ENCODE peak calls at places on chromosomes 4 and X, in five cellular contexts. F is IMR-90, U is H9, E is body of pancreas, H is GM13976. W is an unnamed sample.

GRCh38 chr4:36489798-36490197 is 208.4 kb downstream of the DTHD1 start:
- DNase-seq in E (no peak), F (no peak), H (no peak), U (no peak), W (no peak)

GRCh38 chr4:168076989-168077725 is 15.2 kb upstream of the ANXA10 start:
- DNase-seq in F (peak; percentile 71), H (peak; percentile 24), U (peak; percentile 42), E (peak; percentile 78), W (peak; percentile 81)

GRCh38 chr4:111847256-111848108 is 297.8 kb upstream of the FAM241A start:
- DNase-seq in F (no peak), U (no peak), E (no peak), H (no peak), W (no peak)

GRCh38 chrX:119427024-119427794 is 28.1 kb downstream of the SLC25A43 start:
- DNase-seq in H (peak; percentile 52), F (peak; percentile 34), E (peak; percentile 15), U (no peak), W (no peak)

GRCh38 chr4:169207436-169208089 is 63.2 kb downstream of the SH3RF1 start:
- DNase-seq in F (no peak), E (no peak), H (no peak), U (no peak), W (no peak)

GRCh38 chr4:10442976-10443375 is 14.2 kb downstream of the ZNF518B start:
- DNase-seq in U (no peak), H (no peak), F (peak; percentile 43), E (no peak), W (no peak)

GRCh38 chr4:132557660-132558059 is 591.4 kb upstream of the PCDH10 start:
- DNase-seq in H (no peak), F (no peak), U (peak; percentile 33), E (no peak), W (no peak)

GRCh38 chr4:16415751-16416150 is 189.5 kb upstream of the TAPT1 start:
- DNase-seq in H (no peak), U (no peak), E (no peak), F (no peak), W (no peak)

GRCh38 chrX:153777261-153778090 is 3.4 kb upstream of the SRPK3 start:
- DNase-seq in E (no peak), U (no peak), F (no peak), H (no peak), W (no peak)

GRCh38 chr4:152028131-152028530 is 267.3 kb upstream of the GATB start:
- DNase-seq in E (no peak), H (no peak), F (no peak), U (no peak), W (no peak)

GRCh38 chrX:55546956-55547355 is 57.3 kb upstream of the USP51 start:
- DNase-seq in F (no peak), U (no peak), H (no peak), E (no peak), W (no peak)

GRCh38 chr4:6175426-6175825 is 24.9 kb downstream of the JAKMIP1 start:
- DNase-seq in E (no peak), H (no peak), F (no peak), U (no peak), W (no peak)

GRCh38 chrX:108516184-108516583 is 76.5 kb downstream of the COL4A5 start:
- DNase-seq in U (no peak), E (no peak), H (no peak), F (peak; percentile 44), W (no peak)

GRCh38 chr4:3201718-3202702 is 46.9 kb upstream of the MSANTD1 start:
- DNase-seq in F (peak; percentile 69), E (no peak), U (no peak), H (peak; percentile 75), W (no peak)

GRCh38 chr4:145937990-145938611 is 522 bp downstream of the ZNF827 start:
- DNase-seq in U (no peak), F (peak; percentile 27), H (peak; percentile 56), E (peak; percentile 40), W (peak; percentile 3)

GRCh38 chrX:153775631-153776595 is 4.9 kb upstream of the SRPK3 start:
- DNase-seq in U (no peak), F (no peak), H (no peak), E (no peak), W (no peak)

GRCh38 chr4:109554971-109555370 is 5.1 kb upstream of the MCUB start:
- DNase-seq in E (no peak), H (no peak), F (no peak), U (no peak), W (no peak)

GRCh38 chr4:2866891-2867290 is 23.2 kb downstream of the ADD1 start:
- DNase-seq in U (no peak), H (no peak), E (no peak), F (peak; percentile 39), W (no peak)

GRCh38 chr4:135538698-135539097 is 1337.1 kb upstream of the PABPC4L start:
- DNase-seq in U (no peak), H (no peak), F (no peak), E (no peak), W (no peak)

GRCh38 chr4:36165256-36166005 is 78.9 kb downstream of the ARAP2 start:
- DNase-seq in E (peak; percentile 28), U (no peak), H (no peak), F (peak; percentile 28), W (no peak)

GRCh38 chrX:154002215-154002719 is 17.4 kb downstream of the IRAK1 start:
- DNase-seq in U (no peak), H (no peak), E (no peak), F (peak; percentile 61), W (no peak)

GRCh38 chr4:151801547-151802516 is 41.0 kb upstream of the GATB start:
- DNase-seq in F (peak; percentile 44), H (no peak), E (peak; percentile 53), U (peak; percentile 59), W (peak; percentile 52)

GRCh38 chr4:185740471-185740873 is 71.5 kb downstream of the SORBS2 start:
- DNase-seq in E (no peak), H (no peak), U (no peak), F (no peak), W (no peak)

GRCh38 chrX:421646-422325 is 35.1 kb upstream of the PPP2R3B start:
- DNase-seq in H (no peak), E (no peak), U (no peak), F (no peak), W (no peak)

GRCh38 chr4:48902266-48902665 is 4.3 kb downstream of the OCIAD2 start:
- DNase-seq in F (peak; percentile 30), H (no peak), U (no peak), E (no peak), W (no peak)

GRCh38 chr4:100790838-100791615 is 273.2 kb upstream of the EMCN start:
- DNase-seq in E (no peak), H (no peak), F (no peak), U (no peak), W (no peak)

GRCh38 chrX:79147477-79147876 is 3.0 kb downstream of the GPR174 start:
- DNase-seq in U (no peak), H (no peak), F (no peak), E (no peak), W (no peak)

GRCh38 chr4:139950568-139950967 is 203.4 kb downstream of the MAML3 start:
- DNase-seq in E (no peak), F (no peak), H (peak; percentile 56), U (no peak), W (no peak)

GRCh38 chrX:17535229-17535628 is 160.2 kb downstream of the NHS start:
- DNase-seq in H (peak; percentile 37), U (peak; percentile 56), E (peak; percentile 66), F (peak; percentile 20), W (peak; percentile 28)

DNA sequence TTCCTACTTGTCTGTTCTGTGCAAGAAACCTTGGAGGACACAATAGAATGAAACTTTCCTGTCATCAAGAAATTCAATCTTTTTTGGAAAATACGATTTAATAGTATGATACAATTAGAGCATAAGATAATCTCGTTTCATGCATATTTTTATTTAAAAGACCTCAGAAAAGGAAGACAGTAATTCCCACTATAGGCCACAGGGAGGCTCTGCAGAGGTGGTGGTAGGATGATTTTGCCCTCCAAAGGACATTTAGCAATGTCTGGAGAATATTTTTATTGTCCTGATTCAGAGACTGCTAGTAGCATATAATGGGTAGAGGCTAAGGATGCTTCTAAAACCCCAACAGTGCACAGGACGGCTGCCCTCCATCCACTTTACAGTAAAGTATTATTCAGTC is 68.7 kb downstream of the PAK3 start:
- DNase-seq in E (no peak), F (peak; percentile 2), U (no peak), H (no peak), W (no peak)
- TF ChIP-seq CTCF in E (peak; percentile 29), F (peak; percentile 35), U (peak; percentile 79), H (no peak), W (peak; percentile 68)

DNA sequence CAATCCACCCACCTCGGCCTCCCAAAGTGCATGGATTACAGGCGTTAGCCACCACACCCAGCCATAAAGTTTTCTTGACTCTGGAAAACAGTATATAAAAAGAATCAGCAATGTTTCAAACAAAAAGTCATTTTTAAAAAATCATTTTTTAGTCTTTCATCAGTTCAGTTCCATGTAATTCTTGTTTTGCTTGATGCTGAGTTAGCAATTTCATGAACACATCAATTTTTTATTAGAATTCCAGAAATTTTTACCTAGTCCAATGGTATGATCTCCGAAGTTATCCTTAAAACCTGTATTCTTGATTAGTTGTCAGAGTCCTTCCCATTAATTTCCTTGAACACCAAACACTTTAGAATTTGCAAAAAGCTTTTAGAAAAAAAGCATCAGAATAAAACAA is 56.8 kb downstream of the RCHY1 start:
- DNase-seq in F (no peak), H (no peak), E (no peak), U (no peak), W (no peak)
- TF ChIP-seq CTCF in F (no peak), H (no peak), E (no peak), U (no peak), W (no peak)

GRCh38 chr4:148071009-148071408 is 339.1 kb downstream of the ARHGAP10 start:
- DNase-seq in H (no peak), U (no peak), F (no peak), E (no peak), W (no peak)
- TF ChIP-seq CTCF in H (no peak), U (no peak), F (no peak), E (no peak), W (no peak)

GRCh38 chrX:37905436-37906147 is 58.2 kb upstream of the DYNLT3 start:
- DNase-seq in F (peak; percentile 30), H (no peak), E (peak; percentile 15), U (peak; percentile 75), W (peak; percentile 4)
- TF ChIP-seq CTCF in F (peak; percentile 35), H (no peak), E (no peak), U (peak; percentile 41), W (no peak)

GRCh38 chr4:88893961-88894360 is 163.0 kb downstream of the FAM13A start:
- DNase-seq in H (no peak), F (peak; percentile 37), E (no peak), U (no peak), W (no peak)

GRCh38 chr4:88897180-88897579 is 159.8 kb downstream of the FAM13A start:
- DNase-seq in F (peak; percentile 19), U (no peak), E (no peak), H (no peak), W (no peak)

GRCh38 chr4:88892646-88893045 is 164.3 kb downstream of the FAM13A start:
- DNase-seq in U (no peak), F (no peak), E (no peak), H (no peak), W (no peak)

GRCh38 chr4:88891636-88892035 is 165.3 kb downstream of the FAM13A start:
- DNase-seq in H (no peak), U (no peak), E (no peak), F (no peak), W (no peak)
- TF ChIP-seq CTCF in H (no peak), U (no peak), E (no peak), F (no peak), W (no peak)